ENCODE peak calls at places on chromosome 4, in six cellular contexts. D is CD8-positive, alpha-beta T cell; K is ascending aorta; C is OCI-LY7; X is ovary; W is upper lobe of right lung. S is an unnamed sample.

GRCh38 chr4:151824647-151825046 is 63.8 kb upstream of the GATB start:
- DNase-seq in D (no peak), K (no peak), C (no peak), X (no peak), W (no peak), S (no peak)

GRCh38 chr4:128571747-128572146 is 237.8 kb upstream of the JADE1 start:
- DNase-seq in D (no peak), K (peak; percentile 85), C (no peak), X (peak; percentile 53), W (no peak), S (peak; percentile 67)

GRCh38 chr4:80125252-80126177 is 52.5 kb upstream of the ANTXR2 start:
- DNase-seq in D (peak; percentile 57), K (no peak), C (peak; percentile 9), X (no peak), W (no peak), S (no peak)

GRCh38 chr4:793109-793861 is 32.6 kb downstream of the CPLX1 start:
- DNase-seq in D (no peak), K (no peak), C (peak; percentile 52), X (no peak), W (no peak), S (no peak)

GRCh38 chr4:156949373-156949814 is 22.2 kb downstream of the PDGFC start:
- DNase-seq in D (no peak), K (no peak), C (no peak), X (no peak), W (no peak), S (peak; percentile 79)

GRCh38 chr4:185710487-185710995 is 101.5 kb downstream of the SORBS2 start:
- DNase-seq in D (no peak), K (no peak), C (no peak), X (no peak), W (no peak), S (no peak)

GRCh38 chr4:167614866-167615265 is 380.6 kb upstream of the SPOCK3 start:
- DNase-seq in D (no peak), K (no peak), C (no peak), X (no peak), W (no peak), S (no peak)

GRCh38 chr4:85398276-85398675 is 76.7 kb upstream of the ARHGAP24 start:
- DNase-seq in D (no peak), K (no peak), C (no peak), X (no peak), W (no peak), S (no peak)

GRCh38 chr4:3371581-3372001 is 70.2 kb upstream of the HGFAC start:
- DNase-seq in D (no peak), K (no peak), C (no peak), X (no peak), W (no peak), S (peak; percentile 28)

DNA sequence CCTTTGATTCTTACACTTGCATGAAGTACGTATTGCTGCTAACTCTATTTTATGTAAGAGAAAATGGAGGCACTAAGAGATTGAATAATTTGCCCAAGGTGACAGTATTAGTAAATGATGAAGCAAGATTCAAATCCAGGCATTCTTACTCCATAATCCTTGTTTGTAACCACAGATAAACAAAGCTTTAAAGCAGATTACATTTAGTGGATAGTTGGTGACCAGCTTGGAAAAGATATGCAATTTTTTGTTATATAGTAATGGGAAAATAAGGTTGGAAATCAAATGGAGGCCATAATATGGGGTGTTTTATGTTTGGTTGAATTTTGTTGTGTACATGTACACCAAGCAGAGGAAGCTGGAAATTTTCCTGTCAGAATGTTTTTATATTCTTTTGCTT is 30.8 kb downstream of the MND1 start:
- DNase-seq in D (no peak), K (no peak), C (no peak), X (no peak), W (no peak), S (no peak)
- H3K36me3 ChIP-seq in D (no peaks in the 10 kb centered on the region), K (no peaks in the 10 kb centered on the region), C (peaks cover 89% of the 10 kb centered on the region), X (no peaks in the 10 kb centered on the region), W (no peaks in the 10 kb centered on the region), S (peaks cover 17% of the 10 kb centered on the region)

DNA sequence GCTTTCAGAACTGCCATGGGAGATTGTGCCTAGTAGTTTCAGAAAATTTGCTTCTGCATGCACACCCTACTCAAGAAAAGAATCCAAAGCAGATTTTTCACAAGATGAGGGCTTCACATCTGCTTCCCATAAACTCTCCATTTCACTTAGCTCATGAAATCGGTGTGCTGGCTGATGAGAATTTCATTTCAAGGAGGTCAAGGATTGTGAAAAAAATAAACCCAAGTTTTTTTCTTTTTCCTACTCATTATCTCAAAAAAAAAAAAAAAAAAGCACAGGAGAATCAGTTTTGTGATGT is 3.4 kb upstream of the ADH7 start:
- DNase-seq in D (no peak), K (no peak), C (no peak), X (no peak), W (no peak), S (no peak)
- H3K4me3 ChIP-seq in D (no peak overlapping the region), K (no peak overlapping the region), C (no peak overlapping the region), X (no peak overlapping the region), W (no peak overlapping the region), S (no peak overlapping the region)

DNA sequence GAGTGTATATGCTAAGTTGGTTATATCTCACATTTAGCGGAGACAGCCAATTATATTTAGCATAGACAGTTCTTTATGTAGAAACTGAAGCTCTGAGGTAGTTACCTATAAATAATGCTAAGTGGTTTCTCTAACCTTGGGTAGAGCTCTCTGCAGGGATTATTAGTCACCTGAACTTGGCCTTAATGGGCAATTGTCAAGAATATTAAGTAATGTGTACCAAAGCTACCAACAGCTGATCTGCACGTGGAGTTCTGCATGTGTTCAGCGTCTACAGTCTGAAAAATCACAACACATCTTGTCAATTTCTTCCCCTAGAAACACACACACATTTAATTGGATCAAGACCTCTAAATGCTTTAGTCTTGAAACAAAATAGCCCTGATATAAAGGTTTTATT is 740.6 kb upstream of the FAM241A start:
- DNase-seq in D (no peak), K (no peak), C (no peak), X (no peak), W (no peak), S (no peak)
- H3K4me1 ChIP-seq in D (no peaks in the 10 kb centered on the region), K (no peaks in the 10 kb centered on the region), C (no peaks in the 10 kb centered on the region), X (peaks cover 2% of the 10 kb centered on the region), W (no peaks in the 10 kb centered on the region), S (peaks cover 8% of the 10 kb centered on the region)

DNA sequence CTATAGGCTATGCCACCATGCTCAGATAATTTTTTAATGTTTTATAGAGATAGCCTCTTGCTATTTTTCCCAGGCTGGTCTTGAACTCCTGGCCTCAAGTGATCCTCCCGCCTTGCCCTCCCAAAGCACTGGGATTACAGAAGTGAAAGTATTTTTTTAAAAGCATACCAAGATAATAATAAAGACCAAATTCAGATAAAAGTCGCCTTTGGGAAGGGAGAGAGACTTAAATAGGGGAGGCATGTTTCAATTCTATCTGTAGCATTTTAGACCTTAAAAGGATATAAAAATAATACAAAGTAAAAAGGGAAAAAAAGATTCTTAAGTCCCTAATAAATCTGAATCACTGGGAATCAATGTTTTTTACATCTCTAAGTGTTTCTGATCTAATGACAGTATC is 108.9 kb downstream of the AFAP1 start:
- DNase-seq in D (no peak), K (no peak), C (no peak), X (no peak), W (no peak), S (no peak)
- H3K36me3 ChIP-seq in D (no peaks in the 10 kb centered on the region), K (no peaks in the 10 kb centered on the region), C (no peaks in the 10 kb centered on the region), X (no peaks in the 10 kb centered on the region), W (no peaks in the 10 kb centered on the region), S (peaks cover 60% of the 10 kb centered on the region)